ENCODE peak calls at places on chromosomes 5 and 9, in six cellular contexts. One of them, this sample, is unnamed.

GRCh38 chr9:69499959-69500358 is 172.2 kb downstream of the APBA1 start:
- DNase-seq in CD4-positive, CD25-positive, alpha-beta regulatory T cell: no peak
- DNase-seq in WERI-Rb-1: no peak
- DNase-seq in A549: no peak
- DNase-seq in kidney: no peak
- DNase-seq in Panc1: no peak
- DNase-seq in this sample: no peak

GRCh38 chr5:32283061-32283460 is 29.7 kb downstream of the MTMR12 start:
- DNase-seq in CD4-positive, CD25-positive, alpha-beta regulatory T cell: no peak
- DNase-seq in kidney: no peak
- DNase-seq in WERI-Rb-1: no peak
- DNase-seq in A549: no peak
- DNase-seq in Panc1: no peak
- DNase-seq in this sample: no peak

GRCh38 chr9:92328225-92328624 is 2.5 kb downstream of the CENPP start:
- DNase-seq in kidney: no peak
- DNase-seq in CD4-positive, CD25-positive, alpha-beta regulatory T cell: peak
- DNase-seq in Panc1: no peak
- DNase-seq in A549: peak
- DNase-seq in WERI-Rb-1: peak
- DNase-seq in this sample: peak

GRCh38 chr5:38479315-38479904 is 77.0 kb downstream of the LIFR start:
- DNase-seq in Panc1: no peak
- DNase-seq in WERI-Rb-1: no peak
- DNase-seq in kidney: no peak
- DNase-seq in CD4-positive, CD25-positive, alpha-beta regulatory T cell: no peak
- DNase-seq in A549: no peak
- DNase-seq in this sample: no peak

GRCh38 chr9:121826711-121827110 is 175.3 kb downstream of the DAB2IP start:
- DNase-seq in CD4-positive, CD25-positive, alpha-beta regulatory T cell: no peak
- DNase-seq in kidney: no peak
- DNase-seq in WERI-Rb-1: no peak
- DNase-seq in Panc1: no peak
- DNase-seq in A549: no peak
- DNase-seq in this sample: no peak

GRCh38 chr5:67246108-67246507 is 49.5 kb upstream of the CD180 start:
- DNase-seq in CD4-positive, CD25-positive, alpha-beta regulatory T cell: peak
- DNase-seq in Panc1: peak
- DNase-seq in kidney: no peak
- DNase-seq in A549: peak
- DNase-seq in WERI-Rb-1: peak
- DNase-seq in this sample: no peak

GRCh38 chr9:38114905-38115304 is 45.9 kb upstream of the SHB start:
- DNase-seq in A549: no peak
- DNase-seq in CD4-positive, CD25-positive, alpha-beta regulatory T cell: no peak
- DNase-seq in WERI-Rb-1: no peak
- DNase-seq in Panc1: no peak
- DNase-seq in kidney: no peak
- DNase-seq in this sample: no peak

GRCh38 chr5:147935032-147935431 is 28.7 kb upstream of the C5orf46 start:
- DNase-seq in Panc1: peak
- DNase-seq in A549: peak
- DNase-seq in CD4-positive, CD25-positive, alpha-beta regulatory T cell: no peak
- DNase-seq in kidney: no peak
- DNase-seq in WERI-Rb-1: no peak
- DNase-seq in this sample: no peak

GRCh38 chr5:79105868-79106267 is 5.7 kb upstream of the BHMT start:
- DNase-seq in WERI-Rb-1: no peak
- DNase-seq in kidney: no peak
- DNase-seq in A549: peak
- DNase-seq in Panc1: no peak
- DNase-seq in CD4-positive, CD25-positive, alpha-beta regulatory T cell: no peak
- DNase-seq in this sample: no peak

GRCh38 chr5:124056326-124057160 is 544.6 kb downstream of the CSNK1G3 start:
- DNase-seq in WERI-Rb-1: no peak
- DNase-seq in A549: no peak
- DNase-seq in kidney: no peak
- DNase-seq in CD4-positive, CD25-positive, alpha-beta regulatory T cell: no peak
- DNase-seq in Panc1: no peak
- DNase-seq in this sample: no peak

GRCh38 chr5:109853362-109853761 is 163.6 kb downstream of the MAN2A1 start:
- DNase-seq in A549: no peak
- DNase-seq in WERI-Rb-1: no peak
- DNase-seq in Panc1: no peak
- DNase-seq in kidney: no peak
- DNase-seq in CD4-positive, CD25-positive, alpha-beta regulatory T cell: no peak
- DNase-seq in this sample: no peak

GRCh38 chr9:93587651-93588347 is 11.4 kb downstream of the PHF2 start:
- DNase-seq in Panc1: no peak
- DNase-seq in CD4-positive, CD25-positive, alpha-beta regulatory T cell: no peak
- DNase-seq in kidney: no peak
- DNase-seq in WERI-Rb-1: peak
- DNase-seq in A549: no peak
- DNase-seq in this sample: no peak

GRCh38 chr5:17203329-17204132 is 13.9 kb upstream of the BASP1 start:
- DNase-seq in WERI-Rb-1: no peak
- DNase-seq in A549: peak
- DNase-seq in kidney: no peak
- DNase-seq in Panc1: no peak
- DNase-seq in CD4-positive, CD25-positive, alpha-beta regulatory T cell: peak
- DNase-seq in this sample: no peak

GRCh38 chr5:98774192-98775046 is 956 bp downstream of the RGMB start:
- DNase-seq in kidney: peak
- DNase-seq in CD4-positive, CD25-positive, alpha-beta regulatory T cell: peak
- DNase-seq in WERI-Rb-1: peak
- DNase-seq in A549: peak
- DNase-seq in Panc1: no peak
- DNase-seq in this sample: peak

GRCh38 chr5:72366324-72366976 is 46.3 kb downstream of the PTCD2 start:
- DNase-seq in kidney: no peak
- DNase-seq in A549: peak
- DNase-seq in Panc1: peak
- DNase-seq in CD4-positive, CD25-positive, alpha-beta regulatory T cell: peak
- DNase-seq in WERI-Rb-1: peak
- DNase-seq in this sample: peak

GRCh38 chr9:96688215-96688614 is 33.1 kb upstream of the PRXL2C start:
- DNase-seq in A549: no peak
- DNase-seq in kidney: no peak
- DNase-seq in CD4-positive, CD25-positive, alpha-beta regulatory T cell: no peak
- DNase-seq in WERI-Rb-1: no peak
- DNase-seq in Panc1: no peak
- DNase-seq in this sample: peak

GRCh38 chr5:179623906-179624741 is 653 bp upstream of the HNRNPH1 start:
- DNase-seq in A549: no peak
- DNase-seq in WERI-Rb-1: no peak
- DNase-seq in CD4-positive, CD25-positive, alpha-beta regulatory T cell: peak
- DNase-seq in Panc1: no peak
- DNase-seq in kidney: no peak
- DNase-seq in this sample: peak

GRCh38 chr9:92185681-92186080 is 70.5 kb upstream of the SPTLC1 start:
- DNase-seq in A549: no peak
- DNase-seq in CD4-positive, CD25-positive, alpha-beta regulatory T cell: no peak
- DNase-seq in kidney: no peak
- DNase-seq in Panc1: no peak
- DNase-seq in WERI-Rb-1: no peak
- DNase-seq in this sample: no peak

GRCh38 chr9:93575706-93576295 is 583 bp upstream of the PHF2 start:
- DNase-seq in WERI-Rb-1: peak
- DNase-seq in Panc1: no peak
- DNase-seq in CD4-positive, CD25-positive, alpha-beta regulatory T cell: peak
- DNase-seq in kidney: no peak
- DNase-seq in A549: peak
- DNase-seq in this sample: peak

GRCh38 chr5:53313131-53313530 is 167.3 kb upstream of the FST start:
- DNase-seq in WERI-Rb-1: no peak
- DNase-seq in Panc1: no peak
- DNase-seq in A549: no peak
- DNase-seq in CD4-positive, CD25-positive, alpha-beta regulatory T cell: no peak
- DNase-seq in kidney: no peak
- DNase-seq in this sample: no peak

DNA sequence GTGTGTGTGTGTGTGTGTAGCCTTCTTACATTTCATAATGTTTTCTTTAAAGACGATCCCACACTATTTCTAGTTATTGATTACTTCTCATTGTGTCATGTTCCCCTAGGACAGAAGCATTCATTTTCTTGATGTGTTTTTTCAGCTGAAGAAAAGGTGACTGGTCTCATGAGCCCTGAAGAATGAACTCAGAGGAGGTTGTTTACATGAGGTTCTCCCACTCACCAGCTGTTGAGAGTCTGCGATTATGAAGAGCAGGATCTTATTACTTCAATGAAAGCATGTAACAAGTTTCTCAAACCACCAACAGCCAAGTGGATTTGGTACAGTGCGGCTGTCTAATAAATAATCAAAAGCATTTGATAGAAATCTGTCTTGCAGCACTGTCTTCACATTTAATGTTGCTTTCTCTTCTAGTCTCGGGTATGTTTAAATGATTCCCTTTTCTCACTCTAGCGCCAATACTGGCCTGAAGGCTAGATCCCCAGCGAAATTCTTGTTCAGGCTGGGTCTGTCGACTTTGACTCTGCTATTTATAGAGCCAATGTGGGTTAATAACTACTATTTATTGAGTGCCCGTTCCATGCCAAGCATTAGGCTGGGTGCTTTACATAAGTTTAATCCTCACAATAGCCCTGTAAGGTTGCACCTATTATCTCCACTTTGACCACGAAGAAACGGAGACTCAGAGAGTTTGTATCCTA is 9.5 kb upstream of the FSD1L start:
- DNase-seq in kidney: no peak
- DNase-seq in A549: no peak
- DNase-seq in Panc1: no peak
- DNase-seq in WERI-Rb-1: no peak
- DNase-seq in CD4-positive, CD25-positive, alpha-beta regulatory T cell: no peak
- DNase-seq in this sample: peak
- H3K27ac ChIP-seq in kidney: no peak
- H3K27ac ChIP-seq in A549: no peak
- H3K27ac ChIP-seq in Panc1: no peak
- H3K27ac ChIP-seq in WERI-Rb-1: peak
- H3K27ac ChIP-seq in CD4-positive, CD25-positive, alpha-beta regulatory T cell: no peak
- H3K27ac ChIP-seq in this sample: no peak

GRCh38 chr5:138468133-138468965 is 3.1 kb downstream of the EGR1 start:
- DNase-seq in CD4-positive, CD25-positive, alpha-beta regulatory T cell: no peak
- DNase-seq in kidney: no peak
- DNase-seq in Panc1: no peak
- DNase-seq in WERI-Rb-1: no peak
- DNase-seq in A549: no peak
- DNase-seq in this sample: no peak
- H3K4me3 ChIP-seq in CD4-positive, CD25-positive, alpha-beta regulatory T cell: no peak
- H3K4me3 ChIP-seq in kidney: peak
- H3K4me3 ChIP-seq in Panc1: no peak
- H3K4me3 ChIP-seq in WERI-Rb-1: no peak
- H3K4me3 ChIP-seq in A549: no peak
- H3K4me3 ChIP-seq in this sample: no peak

GRCh38 chr5:9239071-9239470 is 306.8 kb downstream of the SEMA5A start:
- DNase-seq in Panc1: no peak
- DNase-seq in kidney: no peak
- DNase-seq in CD4-positive, CD25-positive, alpha-beta regulatory T cell: no peak
- DNase-seq in WERI-Rb-1: no peak
- DNase-seq in A549: no peak
- DNase-seq in this sample: no peak

GRCh38 chr5:9231842-9232241 is 314.0 kb downstream of the SEMA5A start:
- DNase-seq in CD4-positive, CD25-positive, alpha-beta regulatory T cell: no peak
- DNase-seq in kidney: no peak
- DNase-seq in WERI-Rb-1: no peak
- DNase-seq in A549: no peak
- DNase-seq in Panc1: no peak
- DNase-seq in this sample: no peak

GRCh38 chr5:9233035-9233434 is 312.8 kb downstream of the SEMA5A start:
- DNase-seq in A549: no peak
- DNase-seq in CD4-positive, CD25-positive, alpha-beta regulatory T cell: no peak
- DNase-seq in kidney: no peak
- DNase-seq in Panc1: no peak
- DNase-seq in WERI-Rb-1: no peak
- DNase-seq in this sample: no peak

GRCh38 chr5:9230355-9230754 is 315.5 kb downstream of the SEMA5A start:
- DNase-seq in A549: no peak
- DNase-seq in WERI-Rb-1: no peak
- DNase-seq in Panc1: no peak
- DNase-seq in CD4-positive, CD25-positive, alpha-beta regulatory T cell: no peak
- DNase-seq in kidney: no peak
- DNase-seq in this sample: no peak

DNA sequence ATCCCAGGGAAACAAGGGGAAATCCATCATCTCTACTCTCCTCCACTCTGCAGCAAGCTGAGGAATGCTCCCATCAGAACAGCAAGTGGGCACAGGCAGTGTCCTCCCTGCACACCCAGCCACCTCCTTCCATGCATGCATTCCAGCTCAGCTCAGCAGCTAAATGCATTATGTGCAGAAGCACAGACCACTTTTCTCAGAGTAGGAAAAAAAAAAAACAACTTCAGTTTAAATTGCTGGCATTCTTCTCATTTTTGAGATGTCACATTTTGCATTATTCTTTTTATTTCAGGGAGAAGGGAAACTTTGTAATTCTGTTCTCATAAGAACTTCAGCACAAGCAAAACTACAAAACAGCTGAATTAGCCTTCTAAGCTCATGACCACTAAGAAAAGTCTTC is 312.2 kb downstream of the SEMA5A start:
- DNase-seq in CD4-positive, CD25-positive, alpha-beta regulatory T cell: no peak
- DNase-seq in kidney: no peak
- DNase-seq in A549: no peak
- DNase-seq in Panc1: no peak
- DNase-seq in WERI-Rb-1: no peak
- DNase-seq in this sample: no peak
- H3K27ac ChIP-seq in CD4-positive, CD25-positive, alpha-beta regulatory T cell: no peak
- H3K27ac ChIP-seq in kidney: no peak
- H3K27ac ChIP-seq in A549: no peak
- H3K27ac ChIP-seq in Panc1: no peak
- H3K27ac ChIP-seq in WERI-Rb-1: no peak
- H3K27ac ChIP-seq in this sample: no peak

DNA sequence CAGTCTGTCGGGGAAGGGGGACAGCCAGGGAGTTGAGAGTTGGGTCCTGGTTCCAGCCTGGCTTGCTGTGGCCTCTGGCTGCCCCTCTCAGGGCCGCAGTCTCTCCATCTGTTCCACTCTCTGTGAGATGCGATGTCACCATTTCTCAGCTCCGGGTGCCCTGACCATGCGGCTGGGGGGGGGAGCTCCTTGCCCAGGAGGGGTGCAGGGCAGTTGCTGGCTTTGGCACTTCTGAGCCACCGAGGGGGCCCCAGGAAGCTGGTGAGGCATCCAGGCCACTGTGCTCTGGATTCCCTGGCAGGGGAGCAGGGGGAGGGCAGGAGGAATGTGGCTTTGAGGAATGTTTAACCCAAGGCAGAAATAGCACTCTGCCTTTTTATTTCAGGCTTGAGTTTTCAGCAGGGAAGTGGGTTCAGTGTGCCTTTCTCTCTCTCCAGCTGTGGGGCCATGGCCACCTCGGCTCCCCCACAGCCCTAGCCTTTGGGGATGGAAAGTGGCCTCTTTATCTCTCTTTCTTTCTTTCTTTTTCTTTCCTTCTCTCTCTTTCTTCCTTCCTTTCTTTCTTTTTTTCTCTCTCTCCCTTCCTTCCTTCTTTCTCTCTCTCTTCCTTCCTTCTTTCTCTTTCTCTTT is 11.0 kb downstream of the NCS1 start:
- DNase-seq in Panc1: no peak
- DNase-seq in A549: peak
- DNase-seq in kidney: peak
- DNase-seq in WERI-Rb-1: peak
- DNase-seq in CD4-positive, CD25-positive, alpha-beta regulatory T cell: no peak
- DNase-seq in this sample: peak
- H3K4me3 ChIP-seq in Panc1: no peak
- H3K4me3 ChIP-seq in A549: no peak
- H3K4me3 ChIP-seq in kidney: peak
- H3K4me3 ChIP-seq in WERI-Rb-1: no peak
- H3K4me3 ChIP-seq in CD4-positive, CD25-positive, alpha-beta regulatory T cell: no peak
- H3K4me3 ChIP-seq in this sample: no peak

This sample was measured in SJCRH30.